ENCODE peak calls at places on chromosomes 13 and 19, in eight cellular contexts. X is AG10803; I is activated T-cell treated with anti-CD3 and anti-CD28 coated beads for 1 hour; T is HTR-8/SVneo; R is PC-3; E is BJ; B is effector memory CD8-positive, alpha-beta T cell; W is GM13977. Z is an unnamed sample.

GRCh38 chr13:113110852-113111315 is 5.3 kb downstream of the F7 start:
- DNase-seq in R (no peak), I (no peak), T (no peak), X (no peak), B (no peak), E (no peak), W (no peak), Z (no peak)

GRCh38 chr13:41900918-41901317 is 60.0 kb downstream of the VWA8 start:
- DNase-seq in E (no peak), X (no peak), W (no peak), B (no peak), T (no peak), I (no peak), R (peak), Z (peak)

GRCh38 chr13:61383101-61383500 is 32.5 kb downstream of the PCDH20 start:
- DNase-seq in E (no peak), R (no peak), X (no peak), T (no peak), W (no peak), B (no peak), I (no peak), Z (no peak)

GRCh38 chr19:40381321-40381720 is 8.7 kb downstream of the HIPK4 start:
- DNase-seq in B (no peak), T (no peak), I (no peak), R (no peak), E (no peak), W (no peak), X (no peak), Z (no peak)

GRCh38 chr19:10543420-10544241 is at the start of gene ATG4D:
- DNase-seq in B (peak), T (peak), E (no peak), R (peak), W (peak), I (peak), X (peak), Z (peak)

GRCh38 chr19:7808108-7808507 is 21.9 kb upstream of the EVI5L start:
- DNase-seq in R (peak), W (no peak), E (no peak), T (no peak), I (no peak), B (no peak), X (no peak), Z (no peak)

GRCh38 chr19:8615813-8616596 is 5.5 kb upstream of the ADAMTS10 start:
- DNase-seq in E (no peak), X (peak), B (peak), T (peak), R (peak), I (peak), W (peak), Z (peak)

GRCh38 chr19:2360876-2361232 is 789 bp downstream of the TMPRSS9 start:
- DNase-seq in W (no peak), T (no peak), R (no peak), E (no peak), B (no peak), I (no peak), X (no peak), Z (no peak)

GRCh38 chr19:21474671-21475181 is 30.7 kb upstream of the ZNF429 start:
- DNase-seq in W (peak), I (peak), T (peak), B (peak), E (no peak), R (no peak), X (peak), Z (peak)

GRCh38 chr13:99726261-99726894 is 225.1 kb downstream of the TM9SF2 start:
- DNase-seq in I (no peak), T (no peak), R (no peak), X (no peak), E (no peak), B (no peak), W (no peak), Z (no peak)

GRCh38 chr13:76882431-76882830 is 3.8 kb downstream of the KCTD12 start:
- DNase-seq in W (no peak), B (no peak), I (no peak), R (no peak), X (peak), T (no peak), E (no peak), Z (peak)

GRCh38 chr13:73544175-73544574 is 485.4 kb downstream of the KLF5 start:
- DNase-seq in R (peak), I (no peak), W (no peak), B (no peak), E (no peak), X (no peak), T (no peak), Z (peak)

GRCh38 chr13:114104626-114105350 is 27.6 kb downstream of the RASA3 start:
- DNase-seq in R (no peak), E (no peak), X (no peak), T (no peak), W (no peak), I (no peak), B (no peak), Z (peak)

GRCh38 chr19:2398735-2399305 is 28.6 kb downstream of the TIMM13 start:
- DNase-seq in W (no peak), B (no peak), X (no peak), E (no peak), T (no peak), R (no peak), I (no peak), Z (no peak)

GRCh38 chr13:76854894-76855293 is 31.3 kb downstream of the KCTD12 start:
- DNase-seq in X (peak), I (no peak), B (no peak), T (no peak), E (no peak), W (no peak), R (peak), Z (peak)

GRCh38 chr19:10760268-10760944 is 42.5 kb downstream of the DNM2 start:
- DNase-seq in T (no peak), W (peak), R (peak), E (no peak), X (no peak), B (no peak), I (no peak), Z (peak)

GRCh38 chr19:18349524-18350128 is 9.2 kb downstream of the PGPEP1 start:
- DNase-seq in E (no peak), R (peak), I (no peak), X (peak), W (peak), T (peak), B (no peak), Z (peak)

GRCh38 chr19:35120492-35120891 is 4.9 kb downstream of the FXYD3 start:
- DNase-seq in W (no peak), E (peak), I (no peak), T (no peak), X (peak), R (peak), B (no peak), Z (peak)

GRCh38 chr13:109160887-109161669 is 531.7 kb downstream of the MYO16 start:
- DNase-seq in T (no peak), W (peak), B (no peak), E (no peak), R (peak), X (peak), I (no peak), Z (no peak)

GRCh38 chr19:3057275-3057714 is 5.0 kb downstream of the TLE5 start:
- DNase-seq in X (peak), T (no peak), W (no peak), I (no peak), R (peak), E (no peak), B (no peak), Z (peak)

GRCh38 chr13:110813646-110814624 is 100.4 kb downstream of the ING1 start:
- DNase-seq in R (no peak), T (peak), E (no peak), I (no peak), W (no peak), B (no peak), X (no peak), Z (no peak)

GRCh38 chr13:46183018-46183940 is 1.3 kb upstream of the LCP1 start:
- DNase-seq in E (no peak), R (no peak), B (no peak), W (no peak), T (no peak), I (no peak), X (no peak), Z (no peak)

GRCh38 chr13:75705908-75706307 is 69.8 kb downstream of the LMO7 start:
- DNase-seq in X (no peak), W (no peak), I (no peak), T (no peak), R (no peak), B (no peak), E (no peak), Z (no peak)

GRCh38 chr13:106177146-106177545 is 358.3 kb downstream of the EFNB2 start:
- DNase-seq in E (no peak), R (no peak), T (no peak), X (no peak), I (no peak), W (no peak), B (no peak), Z (no peak)

GRCh38 chr19:38663957-38664502 is 16.6 kb downstream of the ACTN4 start:
- DNase-seq in X (no peak), R (no peak), T (no peak), E (no peak), B (peak), I (no peak), W (no peak), Z (no peak)